ENCODE peak calls at places on chromosomes 7 and 10, in six cellular contexts. G, H, Q, V, A and S are unnamed samples.

GRCh38 chr7:21984042-21984441 is 38.3 kb upstream of the CDCA7L start:
- DNase-seq in A (no peak), G (no peak), H (no peak), Q (no peak), V (no peak), S (no peak)

GRCh38 chr7:155583636-155584035 is 37.3 kb upstream of the CNPY1 start:
- DNase-seq in A (peak; percentile 22), Q (no peak), H (no peak), V (no peak), G (no peak), S (no peak)

GRCh38 chr10:28939352-28940157 is 262.2 kb downstream of the BAMBI start:
- DNase-seq in Q (peak; percentile 72), V (no peak), A (peak; percentile 89), H (peak; percentile 66), G (no peak), S (no peak)

GRCh38 chr10:83685458-83685857 is 453.9 kb upstream of the GHITM start:
- DNase-seq in G (no peak), A (no peak), V (no peak), H (no peak), Q (no peak), S (no peak)

GRCh38 chr10:72088879-72089585 is 681 bp upstream of the SPOCK2 start:
- DNase-seq in G (peak; percentile 39), A (no peak), H (peak; percentile 64), Q (peak; percentile 8), V (peak; percentile 74), S (no peak)

GRCh38 chr10:1050145-1050544 is 1.2 kb upstream of the IDI1 start:
- DNase-seq in Q (no peak), V (no peak), A (no peak), G (no peak), H (no peak), S (no peak)

GRCh38 chr10:29395409-29395808 is 106.5 kb downstream of the LYZL1 start:
- DNase-seq in G (no peak), Q (no peak), V (no peak), H (no peak), A (no peak), S (no peak)

GRCh38 chr7:12067156-12067831 is 143.8 kb upstream of the TMEM106B start:
- DNase-seq in Q (peak; percentile 57), G (peak; percentile 38), V (peak; percentile 76), A (peak; percentile 47), H (no peak), S (peak; percentile 12)

GRCh38 chr7:49878627-49879026 is 105.2 kb downstream of the VWC2 start:
- DNase-seq in H (no peak), V (no peak), A (no peak), G (no peak), Q (no peak), S (no peak)

GRCh38 chr7:115068220-115068619 is 146.3 kb downstream of the MDFIC start:
- DNase-seq in H (no peak), G (no peak), A (no peak), V (no peak), Q (peak; percentile 33), S (no peak)

GRCh38 chr10:126421745-126422144 is 33.5 kb upstream of the ADAM12 start:
- DNase-seq in V (no peak), Q (peak; percentile 99), G (no peak), A (no peak), H (no peak), S (no peak)

GRCh38 chr7:45176091-45176490 is 18.5 kb downstream of the RAMP3 start:
- DNase-seq in G (no peak), Q (no peak), V (no peak), A (no peak), H (peak; percentile 19), S (no peak)

GRCh38 chr10:61987951-61988379 is 86.5 kb downstream of the ARID5B start:
- DNase-seq in A (no peak), H (no peak), G (no peak), V (no peak), Q (no peak), S (peak; percentile 95)

GRCh38 chr10:131898061-131898460 is 2.7 kb upstream of the PPP2R2D start:
- DNase-seq in G (no peak), A (no peak), Q (no peak), H (no peak), V (no peak), S (no peak)

GRCh38 chr7:46660402-46660801 is 739.3 kb upstream of the IGFBP3 start:
- DNase-seq in V (no peak), Q (no peak), G (no peak), A (no peak), H (no peak), S (no peak)

GRCh38 chr10:112580267-112580666 is 133.3 kb downstream of the VTI1A start:
- DNase-seq in G (no peak), V (no peak), H (no peak), A (no peak), Q (no peak), S (no peak)

GRCh38 chr7:90552521-90552920 is 43.6 kb upstream of the CDK14 start:
- DNase-seq in G (no peak), A (no peak), H (no peak), V (no peak), Q (peak; percentile 37), S (no peak)

GRCh38 chr10:10824611-10825148 is 193.0 kb upstream of the CELF2 start:
- DNase-seq in V (no peak), G (no peak), H (no peak), Q (peak; percentile 86), A (no peak), S (no peak)

GRCh38 chr7:91776166-91776565 is 104.3 kb downstream of the MTERF1 start:
- DNase-seq in V (no peak), A (no peak), H (no peak), G (no peak), Q (no peak), S (no peak)

GRCh38 chr7:127793582-127793981 is 141.6 kb downstream of the SND1 start:
- DNase-seq in G (no peak), V (no peak), H (no peak), A (no peak), Q (no peak), S (no peak)

GRCh38 chr7:473211-473734 is 46.4 kb downstream of the PDGFA start:
- DNase-seq in Q (no peak), A (peak; percentile 49), G (no peak), V (no peak), H (no peak), S (no peak)

GRCh38 chr10:120394446-120394845 is 62.6 kb upstream of the PLPP4 start:
- DNase-seq in H (no peak), A (no peak), G (no peak), Q (peak; percentile 61), V (no peak), S (no peak)

GRCh38 chr7:129530881-129531391 is 28.6 kb downstream of the SMKR1 start:
- DNase-seq in H (no peak), V (no peak), A (no peak), Q (peak; percentile 63), G (no peak), S (peak; percentile 3)

GRCh38 chr10:125006921-125007391 is 65.0 kb downstream of the ZRANB1 start:
- DNase-seq in G (no peak), Q (no peak), H (peak; percentile 43), A (peak; percentile 46), V (no peak), S (no peak)

GRCh38 chr7:118352854-118353453 is 128.4 kb downstream of the ANKRD7 start:
- DNase-seq in V (no peak), H (no peak), A (no peak), G (no peak), Q (peak; percentile 46), S (no peak)

DNA sequence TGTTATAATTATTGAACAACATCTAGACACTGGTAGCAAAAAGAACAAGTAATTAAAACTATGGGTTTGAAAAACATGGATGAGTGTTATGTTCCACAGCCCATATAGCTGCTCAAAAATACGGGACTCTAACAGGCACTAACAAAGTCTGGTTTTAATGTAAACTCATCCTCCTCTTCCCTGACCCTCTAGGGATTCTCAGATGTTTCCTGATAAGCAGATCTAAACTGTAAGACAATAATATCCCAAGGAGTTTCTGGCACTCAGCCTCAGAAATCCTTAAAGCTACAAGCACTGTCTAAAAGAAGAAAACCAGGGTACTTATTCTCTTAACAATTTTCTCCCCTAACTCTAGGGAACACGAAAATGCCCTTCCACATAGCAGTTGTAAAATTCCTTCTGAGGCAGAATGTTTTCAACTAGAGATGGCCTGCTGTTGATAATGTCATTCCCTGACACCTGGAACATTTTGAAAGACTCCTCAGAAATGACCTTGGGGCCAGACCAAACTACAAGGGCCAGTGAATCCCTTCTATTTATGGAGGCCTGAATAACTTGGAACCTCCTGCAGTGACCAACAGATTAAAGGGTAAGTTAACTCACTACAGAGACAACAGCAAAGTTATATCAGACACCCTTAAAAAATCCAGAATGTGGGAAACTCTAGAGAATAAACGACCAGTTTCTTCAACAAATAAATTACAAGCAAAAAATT is 12.7 kb downstream of the DNMBP start:
- DNase-seq in G (no peak), A (no peak), Q (peak; percentile 62), H (no peak), V (no peak), S (no peak)
- H3K4me3 ChIP-seq in G (no peak overlapping the region), A (no peak overlapping the region), Q (no peak overlapping the region), H (no peak overlapping the region), V (no peak overlapping the region), S (no peak overlapping the region)

GRCh38 chr10:44977287-44978212 is 1.1 kb downstream of the DEPP1 start:
- DNase-seq in A (no peak), H (no peak), V (no peak), G (no peak), Q (no peak), S (no peak)
- H3K4me3 ChIP-seq in A (peak overlapping the region; percentile 81), H (peak overlapping the region; percentile 72), V (no peak overlapping the region), G (no peak overlapping the region), Q (peak overlapping the region; percentile 49), S (peak overlapping the region; percentile 28)

GRCh38 chr7:31052841-31053601 is 913 bp downstream of the ADCYAP1R1 start:
- DNase-seq in G (no peak), A (no peak), H (no peak), V (no peak), Q (no peak), S (no peak)
- H3K4me3 ChIP-seq in G (no peak overlapping the region), A (no peak overlapping the region), H (peak overlapping the region; percentile 34), V (no peak overlapping the region), Q (no peak overlapping the region), S (no peak overlapping the region)

DNA sequence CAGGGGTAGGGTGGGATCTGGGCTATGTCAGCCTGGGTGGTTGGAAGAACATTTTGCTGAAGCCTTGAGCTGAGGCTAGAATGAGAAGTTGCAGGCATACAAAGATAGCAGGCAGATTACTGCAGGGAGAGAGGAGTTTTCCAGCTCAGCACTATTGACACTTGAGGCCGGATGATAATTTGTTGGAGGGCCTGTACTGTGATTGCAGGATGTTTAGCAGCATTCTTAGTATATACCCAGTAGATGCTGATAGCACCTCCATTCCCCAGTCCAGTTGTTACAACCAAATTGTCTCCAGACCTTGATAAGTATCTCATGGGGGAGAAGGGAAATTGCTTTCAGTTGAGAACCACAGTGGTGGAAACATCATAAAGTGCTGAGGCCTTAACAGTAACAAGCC is 158.6 kb upstream of the CHRM2 start:
- DNase-seq in H (no peak), A (no peak), V (no peak), G (no peak), Q (no peak), S (no peak)
- H3K4me3 ChIP-seq in H (no peak overlapping the region), A (no peak overlapping the region), V (no peak overlapping the region), G (no peak overlapping the region), Q (no peak overlapping the region), S (no peak overlapping the region)

GRCh38 chr10:111222961-111223360 is 146.1 kb downstream of the ADRA2A start:
- DNase-seq in Q (no peak), H (no peak), V (no peak), A (no peak), G (no peak), S (no peak)
- H3K4me3 ChIP-seq in Q (no peak overlapping the region), H (no peak overlapping the region), V (no peak overlapping the region), A (no peak overlapping the region), G (no peak overlapping the region), S (no peak overlapping the region)